ENCODE peak calls at places on chromosomes 11 and 22, in five cellular contexts. H is endothelial cell, T is GF-D8, L is H9, Y is GM13976. E is an unnamed sample.

GRCh38 chr11:8604078-8604723 is 10.2 kb upstream of the STK33 start:
- DNase-seq in Y (peak), H (peak), L (peak), T (no peak), E (peak)

GRCh38 chr22:42688241-42688913 is 32.3 kb downstream of the A4GALT start:
- DNase-seq in T (peak), L (peak), H (peak), Y (no peak), E (peak)

GRCh38 chr11:94049351-94049750 is 28.2 kb downstream of the HEPHL1 start:
- DNase-seq in T (no peak), Y (no peak), H (no peak), L (no peak), E (no peak)

GRCh38 chr22:33126881-33127280 is 68.7 kb upstream of the SYN3 start:
- DNase-seq in T (no peak), L (peak), Y (no peak), H (no peak), E (peak)

GRCh38 chr11:8615633-8616032 is 21.6 kb upstream of the STK33 start:
- DNase-seq in Y (no peak), T (no peak), H (no peak), L (no peak), E (no peak)

GRCh38 chr11:122781378-122782040 is 56.8 kb upstream of the CRTAM start:
- DNase-seq in L (peak), T (peak), H (peak), Y (peak), E (peak)

GRCh38 chr11:62491571-62492329 is 54.9 kb downstream of the AHNAK start:
- DNase-seq in L (no peak), T (no peak), Y (no peak), H (no peak), E (no peak)

GRCh38 chr11:2428322-2428795 is 16.0 kb downstream of the TRPM5 start:
- DNase-seq in T (no peak), H (peak), L (peak), Y (peak), E (peak)

GRCh38 chr22:41480397-41480735 is 11.4 kb downstream of the ACO2 start:
- DNase-seq in H (no peak), T (no peak), L (no peak), Y (no peak), E (no peak)

GRCh38 chr11:108788565-108789199 is 123.8 kb downstream of the DDX10 start:
- DNase-seq in H (peak), T (no peak), L (peak), Y (no peak), E (peak)

GRCh38 chr11:106369224-106369623 is 291.8 kb downstream of the AASDHPPT start:
- DNase-seq in Y (no peak), T (no peak), H (no peak), L (no peak), E (no peak)

E was measured in GM23338.